ENCODE peak calls at places on chromosomes 6 and 20, in nine cellular contexts. M is upper lobe of right lung; C is Caco-2; E is spleen; G is heart left ventricle; N is adrenal gland; X is heart right ventricle; P is CD4-positive, alpha-beta T cell; Y is PC-9. K is an unnamed sample. For H3K9me3 and H3K27me3, the result is how much of the 10 kb centered on the place peaks cover.

GRCh38 chr20:64196831-64197418 is 32.7 kb downstream of the MYT1 start:
- DNase-seq in G (no peak), P (no peak), M (no peak), N (no peak), E (no peak), C (no peak), X (no peak), Y (no peak), K (no peak)

GRCh38 chr6:6918216-6918983 is 189.4 kb upstream of the RREB1 start:
- DNase-seq in P (no peak), C (no peak), G (no peak), Y (no peak), M (no peak), X (no peak), N (peak), E (no peak), K (no peak)

GRCh38 chr20:51871943-51872342 is 69.6 kb upstream of the SALL4 start:
- DNase-seq in P (no peak), C (peak), M (no peak), E (no peak), X (no peak), G (no peak), N (no peak), Y (no peak), K (no peak)

GRCh38 chr6:138682722-138683521 is 90.6 kb upstream of the CCDC28A start:
- DNase-seq in P (no peak), G (peak), M (no peak), E (no peak), X (peak), Y (peak), N (no peak), C (no peak), K (no peak)

GRCh38 chr6:1778693-1779235 is 169.0 kb downstream of the FOXC1 start:
- DNase-seq in Y (no peak), P (no peak), E (no peak), G (no peak), X (no peak), M (no peak), C (no peak), N (no peak), K (no peak)

GRCh38 chr6:119308048-119308570 is 41.5 kb downstream of the MAN1A1 start:
- DNase-seq in E (no peak), Y (no peak), X (no peak), M (no peak), C (no peak), N (peak), G (no peak), P (no peak), K (no peak)

GRCh38 chr6:134195164-134195906 is 122.6 kb downstream of the SGK1 start:
- DNase-seq in C (no peak), G (no peak), X (no peak), M (no peak), P (no peak), N (no peak), Y (no peak), E (no peak), K (no peak)

GRCh38 chr20:63190828-63191227 is 25.1 kb downstream of the YTHDF1 start:
- DNase-seq in N (no peak), C (no peak), G (no peak), X (no peak), Y (no peak), E (peak), P (no peak), M (no peak), K (no peak)

GRCh38 chr6:103273048-103273447 is 1586.7 kb downstream of the HACE1 start:
- DNase-seq in N (no peak), X (no peak), E (no peak), M (no peak), P (no peak), G (no peak), Y (no peak), C (no peak), K (no peak)

GRCh38 chr6:35017461-35018183 is 123.5 kb downstream of the TCP11 start:
- DNase-seq in G (peak), X (peak), Y (no peak), N (peak), M (peak), E (no peak), C (no peak), P (no peak), K (peak)

GRCh38 chr20:40763646-40764295 is 74.7 kb upstream of the MAFB start:
- DNase-seq in P (no peak), E (no peak), N (no peak), C (no peak), Y (no peak), X (no peak), G (no peak), M (no peak), K (no peak)

GRCh38 chr6:38814761-38815160 is 99.7 kb downstream of the DNAH8 start:
- DNase-seq in P (no peak), N (no peak), G (no peak), M (no peak), C (no peak), X (no peak), E (no peak), Y (no peak), K (no peak)

GRCh38 chr6:85923013-85923430 is 280.3 kb upstream of the SYNCRIP start:
- DNase-seq in X (no peak), E (no peak), P (no peak), G (no peak), C (no peak), Y (peak), M (no peak), N (peak), K (no peak)

GRCh38 chr6:37974381-37974780 is 154.9 kb downstream of the ZFAND3 start:
- DNase-seq in C (no peak), X (no peak), P (no peak), N (no peak), M (no peak), G (no peak), E (no peak), Y (no peak), K (no peak)

GRCh38 chr6:37547564-37548061 is 47.9 kb upstream of the CCDC167 start:
- DNase-seq in P (no peak), E (no peak), Y (peak), M (no peak), X (no peak), G (no peak), N (peak), C (no peak), K (no peak)

GRCh38 chr6:20755631-20756030 is 221.4 kb downstream of the CDKAL1 start:
- DNase-seq in Y (no peak), M (no peak), C (no peak), N (no peak), G (no peak), X (no peak), E (no peak), P (no peak), K (no peak)

GRCh38 chr20:13458860-13459451 is 179.8 kb downstream of the TASP1 start:
- DNase-seq in E (no peak), G (no peak), C (no peak), P (no peak), X (no peak), Y (peak), N (peak), M (no peak), K (no peak)

GRCh38 chr6:36735110-36735971 is 37.7 kb downstream of the RAB44 start:
- DNase-seq in N (peak), X (peak), M (peak), E (peak), G (peak), P (no peak), C (no peak), Y (peak), K (peak)

GRCh38 chr6:19613678-19614077 is 223.5 kb upstream of the ID4 start:
- DNase-seq in G (no peak), X (no peak), C (no peak), N (no peak), M (no peak), Y (no peak), E (no peak), P (no peak), K (no peak)
- TF ChIP-seq CTCF in G (no peak), X (no peak), C (no peak), N (no peak), M (no peak), Y (no peak), E (no peak), P (no peak), K (no peak)

GRCh38 chr20:30816182-30816645 is 441.2 kb upstream of the DEFB115 start:
- DNase-seq in G (peak), C (no peak), X (peak), Y (no peak), P (no peak), M (no peak), N (no peak), E (peak), K (peak)
- H3K9me3 ChIP-seq in G (under half), C (under half), X (under half), Y (under half), P (under half), M (under half), N (under half), E (half or more), K (under half)

DNA sequence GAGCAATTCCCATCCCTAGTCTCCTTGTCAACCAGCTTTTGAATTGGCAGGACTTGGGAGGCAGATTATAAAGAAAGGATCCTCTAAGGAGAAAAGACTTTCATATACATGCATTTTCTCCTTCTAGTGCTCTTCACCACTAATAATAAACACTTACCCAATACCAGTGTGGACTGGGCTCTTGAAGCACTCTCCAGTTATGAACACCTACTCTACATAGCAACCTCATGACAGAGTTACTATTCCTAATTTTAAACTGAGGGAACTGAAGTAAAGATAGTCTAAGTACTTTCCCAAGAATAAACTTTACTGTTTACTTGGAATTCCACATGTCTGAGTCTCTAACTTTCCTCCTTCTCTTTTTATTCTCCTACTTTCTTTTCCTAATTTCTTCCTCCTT is 4.8 kb downstream of the COL9A1 start:
- DNase-seq in E (no peak), Y (no peak), P (no peak), C (no peak), M (no peak), G (no peak), X (no peak), N (no peak), K (no peak)
- H3K27me3 ChIP-seq in E (under half), Y (under half), P (under half), C (under half), M (under half), G (under half), X (under half), N (under half), K (under half)

GRCh38 chr6:156662025-156662445 is 115.1 kb upstream of the ARID1B start:
- DNase-seq in P (no peak), Y (no peak), C (no peak), G (peak), E (no peak), N (no peak), M (peak), X (no peak), K (no peak)
- TF ChIP-seq CTCF in P (no peak), Y (peak), C (peak), G (peak), E (no peak), N (no peak), M (peak), X (no peak), K (peak)

DNA sequence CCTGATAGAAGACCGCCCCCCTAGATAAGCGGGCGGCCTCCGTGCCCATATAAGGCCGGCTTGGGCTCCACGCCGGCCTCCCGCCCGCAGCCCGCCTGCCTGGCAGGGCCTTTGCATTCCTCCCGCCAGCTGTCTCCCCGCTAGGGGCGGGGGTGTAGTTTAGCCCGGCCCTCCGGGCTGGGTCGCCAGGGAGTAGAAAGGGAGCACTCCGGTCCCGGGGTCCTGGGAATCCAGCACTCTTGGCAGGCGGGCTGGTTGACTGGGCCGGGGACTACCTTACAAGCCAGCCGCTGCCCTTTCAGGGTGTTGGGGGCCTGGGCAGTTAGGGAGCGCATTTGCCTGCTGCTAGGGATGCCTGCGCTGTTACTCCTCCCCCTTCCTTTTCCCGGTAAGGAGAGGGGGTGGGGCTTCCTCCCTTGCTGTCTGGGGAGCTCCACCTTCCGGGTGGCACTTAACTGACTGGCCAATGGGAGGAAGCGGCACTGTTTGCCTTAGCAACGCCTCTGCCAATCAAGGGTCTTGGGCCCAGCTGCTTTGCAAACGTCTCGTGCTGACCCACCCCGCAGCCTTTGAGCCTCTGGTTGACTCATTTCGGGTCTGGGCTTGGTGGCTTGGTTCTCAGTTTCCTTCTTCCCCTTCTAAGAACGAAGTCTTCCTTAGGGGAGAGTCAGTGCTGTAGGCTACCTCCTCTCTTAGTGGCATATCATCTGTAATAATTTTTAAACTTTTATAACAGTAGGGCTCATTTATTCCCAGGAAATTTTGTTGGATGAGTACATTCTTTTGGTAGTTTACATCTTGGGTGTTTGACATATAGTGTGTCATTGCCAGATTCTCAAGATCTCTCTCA is 3.4 kb downstream of the SRF start:
- DNase-seq in P (peak), M (peak), C (peak), N (peak), E (peak), X (peak), G (peak), Y (peak), K (peak)
- H3K9me3 ChIP-seq in P (under half), M (under half), C (under half), N (under half), E (under half), X (under half), G (under half), Y (under half), K (under half)

DNA sequence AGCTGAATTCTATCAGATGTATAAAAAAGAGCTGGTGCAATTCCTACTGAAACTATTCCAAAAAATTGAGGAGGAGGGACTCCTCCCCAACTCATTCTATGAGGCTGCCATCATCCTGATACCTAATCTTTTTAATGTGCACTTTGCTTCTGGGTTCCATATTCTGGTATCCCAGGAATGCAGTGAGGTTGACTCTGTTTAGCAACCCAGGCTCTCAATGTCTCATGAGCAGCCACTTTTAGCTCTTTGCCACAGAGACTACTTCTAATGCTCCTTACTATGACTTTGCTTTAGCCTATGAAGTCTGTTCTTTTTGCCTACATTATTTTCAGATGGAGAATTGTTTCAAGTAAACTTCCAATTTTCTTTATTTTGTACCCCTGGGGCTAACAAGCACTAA is 185.5 kb upstream of the NRSN1 start:
- DNase-seq in P (no peak), Y (no peak), G (no peak), E (no peak), C (no peak), X (no peak), N (no peak), M (no peak), K (no peak)
- H3K27me3 ChIP-seq in P (under half), Y (under half), G (under half), E (under half), C (under half), X (under half), N (under half), M (under half), K (under half)

GRCh38 chr6:101230866-101231265 is 162.6 kb upstream of the GRIK2 start:
- DNase-seq in M (no peak), Y (no peak), C (no peak), X (no peak), P (no peak), E (peak), N (no peak), G (no peak), K (no peak)

GRCh38 chr6:101224751-101225150 is 168.8 kb upstream of the GRIK2 start:
- DNase-seq in C (no peak), N (no peak), P (no peak), M (no peak), E (no peak), X (no peak), G (no peak), Y (no peak), K (no peak)

GRCh38 chr6:101231606-101232235 is 161.8 kb upstream of the GRIK2 start:
- DNase-seq in X (no peak), G (no peak), C (no peak), Y (no peak), N (no peak), P (no peak), M (no peak), E (no peak), K (no peak)

GRCh38 chr6:101226677-101227135 is 166.8 kb upstream of the GRIK2 start:
- DNase-seq in E (peak), C (peak), N (no peak), X (no peak), Y (peak), G (no peak), M (no peak), P (no peak), K (no peak)
- TF ChIP-seq CTCF in E (no peak), C (peak), N (no peak), X (no peak), Y (peak), G (peak), M (no peak), P (no peak), K (no peak)

K was measured in lower lobe of right lung.